ENCODE peak calls at places on chromosome 1, in six cellular contexts. Z is left ventricle myocardium inferior; B is brain microvascular endothelial cell; S is suprapubic skin; W is lower lobe of right lung; Y is CD4-positive, CD25-positive, alpha-beta regulatory T cell. K is an unnamed sample.

GRCh38 chr1:66436378-66437135 is 97.4 kb upstream of the SGIP1 start:
- DNase-seq in Z (no peak), W (no peak), S (no peak), B (peak), Y (no peak), K (no peak)

GRCh38 chr1:180527270-180527669 is 24.9 kb upstream of the ACBD6 start:
- DNase-seq in Y (no peak), W (no peak), Z (no peak), B (peak), S (no peak), K (no peak)

GRCh38 chr1:40799351-40799867 is 15.8 kb downstream of the KCNQ4 start:
- DNase-seq in Y (no peak), W (no peak), B (peak), S (no peak), Z (no peak), K (no peak)

GRCh38 chr1:36776949-36777348 is 257.4 kb downstream of the GRIK3 start:
- DNase-seq in W (no peak), B (no peak), Y (no peak), S (no peak), Z (no peak), K (no peak)

GRCh38 chr1:41474490-41475271 is 9.8 kb downstream of the EDN2 start:
- DNase-seq in B (no peak), Z (no peak), Y (no peak), S (no peak), W (peak), K (no peak)

GRCh38 chr1:217528271-217528670 is 102.6 kb downstream of the GPATCH2 start:
- DNase-seq in Z (no peak), W (no peak), B (peak), Y (no peak), S (no peak), K (no peak)

GRCh38 chr1:111415461-111415860 is 12.1 kb downstream of the OVGP1 start:
- DNase-seq in W (no peak), Z (no peak), S (no peak), B (no peak), Y (no peak), K (no peak)

GRCh38 chr1:103180660-103181059 is 72.3 kb upstream of the COL11A1 start:
- DNase-seq in B (peak), W (no peak), Y (no peak), Z (no peak), S (no peak), K (no peak)

GRCh38 chr1:74822851-74823443 is 90.0 kb downstream of the TYW3 start:
- DNase-seq in Z (no peak), W (no peak), S (no peak), Y (no peak), B (no peak), K (no peak)

GRCh38 chr1:161421456-161421855 is 53.8 kb upstream of the CFAP126 start:
- DNase-seq in W (no peak), Y (no peak), B (no peak), Z (no peak), S (no peak), K (no peak)
- H3K4me3 ChIP-seq in W (no peak), Y (peak), B (no peak), Z (peak), S (no peak), K (no peak)

GRCh38 chr1:150259758-150260669 is 2.4 kb downstream of the CA14 start:
- DNase-seq in Y (no peak), B (no peak), S (no peak), Z (no peak), W (peak), K (no peak)
- H3K27ac ChIP-seq in Y (no peak), B (no peak), S (peak), Z (peak), W (peak), K (no peak)

GRCh38 chr1:149888160-149888998 is 11.0 kb upstream of the BOLA1 start:
- DNase-seq in W (peak), B (peak), S (peak), Y (peak), Z (peak), K (no peak)
- H3K4me3 ChIP-seq in W (peak), B (peak), S (peak), Y (peak), Z (peak), K (peak)

DNA sequence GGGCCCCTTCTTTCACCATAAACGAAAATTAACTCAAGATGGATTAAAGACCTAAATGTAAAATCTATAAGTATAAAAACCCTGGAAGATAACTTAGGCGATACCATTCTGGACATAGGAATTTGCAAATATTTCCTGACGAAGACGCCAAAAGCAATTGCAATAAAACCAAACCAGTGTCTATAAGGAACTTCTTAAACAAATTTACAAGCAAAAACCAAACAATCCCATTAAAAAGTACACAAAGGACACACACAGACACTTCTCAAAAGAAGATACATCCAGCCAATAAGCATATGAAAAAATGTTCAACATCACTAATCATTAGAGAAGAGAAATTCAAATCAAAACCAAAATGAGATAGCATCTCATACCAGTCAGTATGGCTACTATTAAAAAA is 78.8 kb upstream of the C1orf105 start:
- DNase-seq in Z (no peak), B (no peak), W (no peak), Y (no peak), S (no peak), K (no peak)
- H3K27ac ChIP-seq in Z (no peak), B (no peak), W (no peak), Y (no peak), S (no peak), K (no peak)

GRCh38 chr1:62176597-62177312 is 17.9 kb upstream of the L1TD1 start:
- DNase-seq in S (peak), W (no peak), B (no peak), Y (no peak), Z (no peak), K (no peak)

GRCh38 chr1:62178372-62178771 is 16.3 kb upstream of the L1TD1 start:
- DNase-seq in W (no peak), Y (no peak), S (peak), Z (no peak), B (no peak), K (no peak)

GRCh38 chr1:62177621-62178020 is 17.0 kb upstream of the L1TD1 start:
- DNase-seq in Z (no peak), B (no peak), Y (no peak), W (no peak), S (no peak), K (no peak)

GRCh38 chr1:62180649-62181048 is 14.0 kb upstream of the L1TD1 start:
- DNase-seq in S (peak), W (no peak), B (no peak), Y (no peak), Z (no peak), K (no peak)

DNA sequence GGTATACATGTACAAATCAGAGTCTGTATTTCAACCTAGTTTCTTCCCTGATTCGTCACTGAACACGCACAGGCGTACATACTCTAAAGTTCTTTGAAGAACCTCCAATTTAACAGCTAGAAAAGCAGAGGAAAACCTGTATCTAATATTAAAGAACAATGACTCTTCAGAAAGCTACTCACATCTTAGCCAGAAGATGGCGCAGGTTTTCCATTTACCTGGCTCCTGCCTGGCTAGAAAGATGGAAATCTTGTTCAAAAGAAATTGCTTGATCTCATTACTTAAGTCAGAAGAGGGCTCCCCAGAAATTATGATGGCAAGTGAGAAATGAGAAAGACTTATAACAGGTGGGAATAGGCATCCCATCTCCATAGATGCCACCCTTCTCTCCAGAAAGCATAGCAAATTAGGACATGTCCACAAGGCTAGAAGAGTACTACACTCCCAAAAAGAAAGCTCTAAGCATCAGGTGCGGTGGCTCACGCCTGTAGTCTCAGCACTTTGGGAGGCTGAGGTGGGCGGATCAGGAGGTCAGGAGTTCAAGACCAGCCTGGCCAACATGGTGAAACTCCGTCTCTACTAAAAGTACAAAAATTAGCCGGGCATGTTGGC is 19.0 kb upstream of the L1TD1 start:
- DNase-seq in Z (no peak), B (peak), W (no peak), S (peak), Y (peak), K (no peak)
- H3K4me3 ChIP-seq in Z (no peak), B (no peak), W (no peak), S (no peak), Y (no peak), K (no peak)

GRCh38 chr1:117169871-117170596 is 40.7 kb downstream of the VTCN1 start:
- DNase-seq in W (no peak), Y (no peak), S (no peak), B (no peak), Z (no peak), K (no peak)

GRCh38 chr1:117173006-117173405 is 37.7 kb downstream of the VTCN1 start:
- DNase-seq in W (no peak), B (no peak), Y (no peak), S (no peak), Z (no peak), K (no peak)

GRCh38 chr1:117173711-117174110 is 37.0 kb downstream of the VTCN1 start:
- DNase-seq in S (no peak), W (no peak), B (no peak), Y (no peak), Z (no peak), K (no peak)

GRCh38 chr1:117174851-117175250 is 35.9 kb downstream of the VTCN1 start:
- DNase-seq in S (no peak), Z (no peak), B (no peak), Y (no peak), W (no peak), K (no peak)

DNA sequence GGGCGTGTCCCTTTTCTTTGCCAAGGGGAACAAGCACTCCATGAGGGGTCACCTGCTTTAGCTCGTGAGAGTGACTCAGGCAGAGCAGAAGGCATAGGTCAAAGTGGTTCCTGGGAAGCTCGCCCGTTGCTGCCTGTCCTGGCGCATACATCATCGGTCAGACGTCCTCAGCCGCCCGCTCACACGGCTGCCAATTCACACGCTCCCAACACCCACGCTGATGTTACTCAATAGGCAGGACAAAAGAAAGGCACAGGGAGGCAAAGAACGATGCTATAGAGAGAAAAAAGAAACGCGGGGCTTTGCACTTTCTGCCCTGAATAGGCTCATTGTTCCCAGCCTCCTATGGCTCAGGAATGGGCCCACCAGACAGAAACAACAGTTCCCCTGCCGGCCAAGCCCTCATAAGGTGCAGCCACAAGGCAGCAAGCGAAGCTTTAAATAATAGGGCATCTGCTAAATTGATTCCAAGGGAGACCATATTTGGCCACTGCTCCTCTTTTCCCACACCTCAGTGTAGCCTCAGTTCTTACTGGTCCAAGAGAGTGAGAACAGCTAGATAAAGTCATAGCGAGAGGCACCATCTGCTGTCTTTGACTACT is 38.7 kb downstream of the VTCN1 start:
- DNase-seq in S (no peak), Z (peak), W (peak), B (peak), Y (no peak), K (no peak)
- H3K27ac ChIP-seq in S (no peak), Z (no peak), W (no peak), B (no peak), Y (no peak), K (no peak)

GRCh38 chr1:26127235-26128163 is 15.9 kb downstream of the PDIK1L start:
- DNase-seq in Y (no peak), Z (no peak), S (no peak), W (no peak), B (no peak), K (no peak)

GRCh38 chr1:26124433-26125318 is 13.1 kb downstream of the PDIK1L start:
- DNase-seq in B (no peak), S (no peak), Z (no peak), Y (no peak), W (no peak), K (no peak)

GRCh38 chr1:26125382-26125781 is 13.8 kb downstream of the PDIK1L start:
- DNase-seq in Z (no peak), S (no peak), Y (no peak), B (no peak), W (no peak), K (no peak)

GRCh38 chr1:26126321-26127084 is 14.9 kb downstream of the PDIK1L start:
- DNase-seq in W (no peak), S (no peak), Y (peak), Z (no peak), B (no peak), K (no peak)

GRCh38 chr1:26125946-26126320 is 14.3 kb downstream of the PDIK1L start:
- DNase-seq in Z (no peak), S (no peak), W (no peak), Y (no peak), B (no peak), K (no peak)
- H3K4me3 ChIP-seq in Z (no peak), S (no peak), W (no peak), Y (peak), B (no peak), K (no peak)

DNA sequence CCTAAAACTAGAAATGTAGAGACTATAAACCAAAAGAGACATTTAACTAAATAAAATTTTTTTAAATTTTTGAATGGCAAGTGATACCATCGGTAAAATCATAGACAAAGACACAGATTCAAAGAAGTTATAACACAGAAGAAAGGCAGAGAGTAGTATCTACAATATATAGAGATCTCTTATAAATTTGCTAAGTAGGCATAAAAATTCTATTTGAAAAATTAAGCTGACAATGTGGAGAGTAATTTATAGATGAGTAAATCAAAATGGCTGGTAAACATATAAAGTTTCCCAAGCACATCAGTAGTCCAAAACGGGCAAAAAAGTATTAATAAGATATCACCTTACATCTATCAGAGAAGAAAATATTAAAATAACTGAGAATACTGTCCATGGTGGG is 1061.0 kb downstream of the ADGRL2 start:
- DNase-seq in Z (no peak), S (no peak), W (no peak), B (no peak), Y (no peak), K (no peak)
- H3K27ac ChIP-seq in Z (no peak), S (no peak), W (no peak), B (no peak), Y (no peak), K (no peak)

DNA sequence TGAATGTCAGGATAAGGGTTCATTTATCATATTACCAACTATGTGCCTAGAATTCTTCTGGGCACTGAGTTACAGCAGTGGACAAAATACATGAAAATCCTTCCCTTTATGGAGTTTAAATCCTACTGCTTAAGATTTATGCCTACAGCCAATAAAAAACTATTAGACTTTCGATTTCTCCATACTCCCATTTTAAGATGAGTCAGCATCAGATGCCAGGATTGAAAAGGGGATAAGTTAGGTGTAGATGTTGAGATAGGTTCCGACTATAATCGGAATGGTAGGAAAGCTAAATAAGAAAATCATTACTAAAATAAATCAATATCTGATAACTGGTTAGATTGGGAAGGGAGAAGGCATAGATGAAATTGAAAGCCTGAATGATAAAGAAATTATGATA is 3.2 kb upstream of the COL24A1 start:
- DNase-seq in Z (no peak), S (no peak), Y (no peak), B (no peak), W (no peak), K (no peak)
- H3K4me3 ChIP-seq in Z (no peak), S (no peak), Y (no peak), B (no peak), W (no peak), K (no peak)

GRCh38 chr1:223732993-223733798 is 20.9 kb downstream of the CAPN2 start:
- DNase-seq in Z (peak), S (no peak), W (no peak), B (peak), Y (no peak), K (no peak)
- H3K27ac ChIP-seq in Z (peak), S (peak), W (peak), B (peak), Y (no peak), K (peak)